ENCODE peak calls at places on chromosomes 2 and 18, in four cellular contexts. One of them, this sample, is unnamed.
A peak's percentile ranks its signal among the peaks of the same experiment; 100 is the strongest.

GRCh38 chr2:168920504-168921157 is 19.5 kb downstream of the G6PC2 start:
- DNase-seq in HepG2: peak; percentile 34
- DNase-seq in GM12878: no peak
- DNase-seq in IMR-90: peak; percentile 34
- DNase-seq in this sample: peak; percentile 38

GRCh38 chr18:44564922-44565321 is 115.8 kb upstream of the SETBP1 start:
- DNase-seq in HepG2: no peak
- DNase-seq in IMR-90: peak; percentile 8
- DNase-seq in GM12878: no peak
- DNase-seq in this sample: no peak

GRCh38 chr2:46778516-46778915 is 137.1 kb downstream of the MCFD2 start:
- DNase-seq in HepG2: no peak
- DNase-seq in GM12878: no peak
- DNase-seq in IMR-90: no peak
- DNase-seq in this sample: no peak

GRCh38 chr2:55985406-55985805 is 61.8 kb upstream of the EFEMP1 start:
- DNase-seq in HepG2: no peak
- DNase-seq in GM12878: peak; percentile 26
- DNase-seq in IMR-90: no peak
- DNase-seq in this sample: no peak

GRCh38 chr2:6545795-6546194 is 319.9 kb downstream of the CMPK2 start:
- DNase-seq in IMR-90: no peak
- DNase-seq in GM12878: no peak
- DNase-seq in HepG2: no peak
- DNase-seq in this sample: no peak

GRCh38 chr2:73081181-73081671 is 9.7 kb upstream of the SFXN5 start:
- DNase-seq in HepG2: no peak
- DNase-seq in IMR-90: no peak
- DNase-seq in GM12878: no peak
- DNase-seq in this sample: peak; percentile 36

GRCh38 chr2:150466770-150467640 is 20.5 kb downstream of the RND3 start:
- DNase-seq in GM12878: no peak
- DNase-seq in IMR-90: peak; percentile 86
- DNase-seq in HepG2: no peak
- DNase-seq in this sample: no peak

GRCh38 chr2:56484906-56485305 is 301.1 kb downstream of the CCDC85A start:
- DNase-seq in IMR-90: no peak
- DNase-seq in HepG2: no peak
- DNase-seq in GM12878: no peak
- DNase-seq in this sample: no peak

GRCh38 chr2:3257166-3257565 is 120.5 kb downstream of the EIPR1 start:
- DNase-seq in HepG2: no peak
- DNase-seq in GM12878: no peak
- DNase-seq in IMR-90: peak; percentile 22
- DNase-seq in this sample: no peak

GRCh38 chr2:207408086-207408794 is 121.5 kb upstream of the CREB1 start:
- DNase-seq in IMR-90: no peak
- DNase-seq in HepG2: peak; percentile 32
- DNase-seq in GM12878: peak; percentile 68
- DNase-seq in this sample: no peak

GRCh38 chr2:26571316-26571715 is 69.8 kb downstream of the CIB4 start:
- DNase-seq in IMR-90: no peak
- DNase-seq in GM12878: no peak
- DNase-seq in HepG2: no peak
- DNase-seq in this sample: no peak

GRCh38 chr2:26572589-26572988 is 68.6 kb downstream of the CIB4 start:
- DNase-seq in IMR-90: no peak
- DNase-seq in HepG2: no peak
- DNase-seq in GM12878: no peak
- DNase-seq in this sample: no peak

GRCh38 chr2:26574066-26574899 is 66.9 kb downstream of the CIB4 start:
- DNase-seq in GM12878: no peak
- DNase-seq in IMR-90: no peak
- DNase-seq in HepG2: no peak
- DNase-seq in this sample: no peak

GRCh38 chr2:26574900-26575560 is 66.1 kb downstream of the CIB4 start:
- DNase-seq in GM12878: no peak
- DNase-seq in HepG2: no peak
- DNase-seq in IMR-90: no peak
- DNase-seq in this sample: no peak

GRCh38 chr2:26573241-26573925 is 67.8 kb downstream of the CIB4 start:
- DNase-seq in GM12878: no peak
- DNase-seq in IMR-90: no peak
- DNase-seq in HepG2: no peak
- DNase-seq in this sample: no peak
- H3K27me3 ChIP-seq in GM12878: peaks cover 4% of the 10 kb centered on the region
- H3K27me3 ChIP-seq in IMR-90: peaks cover 60% of the 10 kb centered on the region
- H3K27me3 ChIP-seq in HepG2: peaks cover 82% of the 10 kb centered on the region
- H3K27me3 ChIP-seq in this sample: peaks cover 85% of the 10 kb centered on the region

GRCh38 chr2:156512451-156512850 is 76.3 kb downstream of the GPD2 start:
- DNase-seq in GM12878: no peak
- DNase-seq in IMR-90: peak; percentile 73
- DNase-seq in HepG2: no peak
- DNase-seq in this sample: no peak

GRCh38 chr2:156513219-156513618 is 77.0 kb downstream of the GPD2 start:
- DNase-seq in IMR-90: no peak
- DNase-seq in HepG2: no peak
- DNase-seq in GM12878: no peak
- DNase-seq in this sample: no peak

GRCh38 chr2:156517419-156517818 is 81.2 kb downstream of the GPD2 start:
- DNase-seq in GM12878: no peak
- DNase-seq in IMR-90: peak; percentile 23
- DNase-seq in HepG2: no peak
- DNase-seq in this sample: peak; percentile 26

GRCh38 chr2:156522824-156523440 is 86.8 kb downstream of the GPD2 start:
- DNase-seq in HepG2: no peak
- DNase-seq in GM12878: no peak
- DNase-seq in IMR-90: no peak
- DNase-seq in this sample: no peak

GRCh38 chr2:156518160-156518559 is 82.0 kb downstream of the GPD2 start:
- DNase-seq in IMR-90: no peak
- DNase-seq in GM12878: no peak
- DNase-seq in HepG2: no peak
- DNase-seq in this sample: no peak
- TF ChIP-seq BHLHE40 in IMR-90: no peak
- TF ChIP-seq BHLHE40 in GM12878: no peak
- TF ChIP-seq BHLHE40 in HepG2: no peak
- TF ChIP-seq BHLHE40 in this sample: no peak

DNA sequence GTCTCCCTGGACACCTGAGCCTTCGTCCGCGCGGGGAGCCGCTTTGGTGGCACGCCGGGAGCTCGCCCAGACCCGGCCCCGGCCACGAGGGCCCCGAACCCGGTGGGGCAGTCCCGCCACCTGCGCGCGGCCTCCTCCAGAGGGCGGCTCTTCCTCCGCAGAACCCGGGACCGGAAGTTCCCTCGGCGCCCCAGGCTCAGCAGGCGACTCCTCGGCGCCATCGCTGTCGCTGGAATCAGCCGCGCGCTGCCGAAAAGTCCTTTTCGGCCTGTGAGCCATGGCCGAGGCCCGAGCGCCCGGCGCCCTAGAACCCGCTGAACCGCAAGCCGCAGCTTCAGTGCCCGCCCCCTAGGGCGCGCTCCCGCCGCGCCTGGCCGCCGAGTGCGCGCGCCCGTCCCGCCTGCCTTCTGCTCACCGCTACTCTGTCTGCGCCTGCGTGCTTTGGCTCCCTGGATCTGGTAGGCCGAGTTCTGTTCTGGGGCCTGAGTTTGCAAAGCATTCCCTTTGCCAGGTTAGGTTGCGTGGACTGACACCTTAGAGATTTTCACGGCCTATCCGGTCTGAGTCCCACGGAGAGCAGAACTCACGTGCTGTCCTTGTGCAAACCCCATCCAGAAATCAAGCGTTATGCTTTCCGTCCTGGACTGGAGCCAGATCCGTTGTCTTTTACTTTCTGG is at the start of gene GCFC2:
- DNase-seq in IMR-90: peak; percentile 84
- DNase-seq in GM12878: peak; percentile 58
- DNase-seq in HepG2: peak; percentile 90
- DNase-seq in this sample: peak; percentile 93
- TF ChIP-seq POLR2A in IMR-90: peak; percentile 82
- TF ChIP-seq POLR2A in GM12878: peak; percentile 96
- TF ChIP-seq POLR2A in HepG2: peak; percentile 91
- TF ChIP-seq POLR2A in this sample: peak; percentile 94

GRCh38 chr2:155513248-155513647 is 814.8 kb downstream of the KCNJ3 start:
- DNase-seq in IMR-90: no peak
- DNase-seq in HepG2: no peak
- DNase-seq in GM12878: no peak
- DNase-seq in this sample: no peak
- H3K27me3 ChIP-seq in IMR-90: no peaks in the 10 kb centered on the region
- H3K27me3 ChIP-seq in HepG2: no peaks in the 10 kb centered on the region
- H3K27me3 ChIP-seq in GM12878: no peaks in the 10 kb centered on the region
- H3K27me3 ChIP-seq in this sample: no peaks in the 10 kb centered on the region

GRCh38 chr18:48992791-48993555 is 42.2 kb upstream of the SMAD7 start:
- DNase-seq in IMR-90: no peak
- DNase-seq in HepG2: no peak
- DNase-seq in GM12878: peak; percentile 13
- DNase-seq in this sample: no peak
- TF ChIP-seq BHLHE40 in IMR-90: no peak
- TF ChIP-seq BHLHE40 in HepG2: no peak
- TF ChIP-seq BHLHE40 in GM12878: no peak
- TF ChIP-seq BHLHE40 in this sample: no peak

GRCh38 chr2:98589489-98589888 is 18.8 kb downstream of the COA5 start:
- DNase-seq in HepG2: no peak
- DNase-seq in IMR-90: no peak
- DNase-seq in GM12878: no peak
- DNase-seq in this sample: no peak
- TF ChIP-seq POLR2A in HepG2: no peak
- TF ChIP-seq POLR2A in IMR-90: no peak
- TF ChIP-seq POLR2A in GM12878: no peak
- TF ChIP-seq POLR2A in this sample: no peak

GRCh38 chr18:78975699-78976098 is 3.9 kb upstream of the SALL3 start:
- DNase-seq in HepG2: no peak
- DNase-seq in IMR-90: no peak
- DNase-seq in GM12878: no peak
- DNase-seq in this sample: no peak

GRCh38 chr18:78976697-78977626 is 2.7 kb upstream of the SALL3 start:
- DNase-seq in IMR-90: no peak
- DNase-seq in HepG2: no peak
- DNase-seq in GM12878: no peak
- DNase-seq in this sample: no peak

GRCh38 chr18:78974115-78974740 is 5.4 kb upstream of the SALL3 start:
- DNase-seq in IMR-90: no peak
- DNase-seq in GM12878: no peak
- DNase-seq in HepG2: no peak
- DNase-seq in this sample: no peak

GRCh38 chr18:78973357-78974083 is 6.1 kb upstream of the SALL3 start:
- DNase-seq in IMR-90: no peak
- DNase-seq in HepG2: no peak
- DNase-seq in GM12878: no peak
- DNase-seq in this sample: no peak

GRCh38 chr18:78975282-78975681 is 4.3 kb upstream of the SALL3 start:
- DNase-seq in GM12878: no peak
- DNase-seq in HepG2: no peak
- DNase-seq in IMR-90: no peak
- DNase-seq in this sample: no peak
- H3K27me3 ChIP-seq in GM12878: no peaks in the 10 kb centered on the region
- H3K27me3 ChIP-seq in HepG2: peaks cover 24% of the 10 kb centered on the region
- H3K27me3 ChIP-seq in IMR-90: peaks cover 51% of the 10 kb centered on the region
- H3K27me3 ChIP-seq in this sample: no peaks in the 10 kb centered on the region

GRCh38 chr2:127624321-127625145 is 21.4 kb upstream of the GPR17 start:
- DNase-seq in IMR-90: no peak
- DNase-seq in GM12878: no peak
- DNase-seq in HepG2: no peak
- DNase-seq in this sample: no peak
- TF ChIP-seq BHLHE40 in IMR-90: no peak
- TF ChIP-seq BHLHE40 in GM12878: no peak
- TF ChIP-seq BHLHE40 in HepG2: no peak
- TF ChIP-seq BHLHE40 in this sample: no peak

This sample was measured in K562.